ENCODE peak calls at places on chromosomes 4 and X, in seven cellular contexts. D is fibroblast of the aortic adventitia, L is upper lobe of right lung, R is small intestine, G is GM19239, E is midbrain, Z is mesothelial cell of epicardium. V is an unnamed sample.

GRCh38 chr4:76641351-76641750 is 206.3 kb downstream of the SHROOM3 start:
- DNase-seq in D (no peak), L (no peak), R (peak), G (no peak), E (no peak), Z (no peak), V (no peak)

GRCh38 chr4:140018931-140019618 is 134.9 kb downstream of the MAML3 start:
- DNase-seq in D (no peak), L (no peak), R (peak), G (no peak), E (no peak), Z (no peak), V (no peak)

GRCh38 chrX:13891367-13892146 is 74.7 kb upstream of the GPM6B start:
- DNase-seq in D (no peak), L (no peak), R (no peak), G (no peak), E (peak), Z (no peak), V (no peak)

GRCh38 chrX:120517936-120518335 is 42.8 kb downstream of the CUL4B start:
- DNase-seq in D (peak), L (no peak), R (no peak), G (no peak), E (no peak), Z (no peak), V (no peak)

GRCh38 chr4:31613946-31614623 is 893.9 kb downstream of the PCDH7 start:
- DNase-seq in D (no peak), L (no peak), R (no peak), G (no peak), E (no peak), Z (no peak), V (no peak)

GRCh38 chrX:68498044-68498507 is 775 bp upstream of the YIPF6 start:
- DNase-seq in D (no peak), L (no peak), R (peak), G (no peak), E (no peak), Z (no peak), V (peak)

GRCh38 chr4:19164334-19164733 is 1087.4 kb upstream of the SLIT2 start:
- DNase-seq in D (no peak), L (no peak), R (no peak), G (no peak), E (no peak), Z (no peak), V (no peak)

GRCh38 chr4:110508827-110509446 is 33.0 kb downstream of the ENPEP start:
- DNase-seq in D (peak), L (no peak), R (peak), G (no peak), E (peak), Z (no peak), V (peak)